ENCODE peak calls at places on chromosomes 2 and 18, in ten cellular contexts. P, V, E, M, Q, S, G, A, H and D are unnamed samples.

GRCh38 chr2:231379266-231380215 is 16.0 kb upstream of the B3GNT7 start:
- DNase-seq in M (no peak), P (no peak), H (no peak), G (no peak), S (no peak), E (peak; percentile 67), V (no peak), A (no peak), Q (peak; percentile 75), D (no peak)

GRCh38 chr2:10533811-10534321 is 85.7 kb upstream of the ODC1 start:
- DNase-seq in A (no peak), E (no peak), S (no peak), Q (no peak), G (no peak), P (no peak), V (no peak), H (no peak), M (no peak), D (no peak)

GRCh38 chr2:11505652-11506610 is 27.9 kb upstream of the GREB1 start:
- DNase-seq in A (no peak), H (no peak), V (no peak), G (no peak), S (peak; percentile 1), Q (no peak), P (no peak), M (no peak), E (peak; percentile 6), D (no peak)

GRCh38 chr2:234467289-234467688 is 29.6 kb downstream of the ARL4C start:
- DNase-seq in E (peak; percentile 85), P (no peak), Q (no peak), A (no peak), G (no peak), H (no peak), M (no peak), S (peak; percentile 72), V (no peak), D (no peak)

GRCh38 chr2:151765760-151766159 is 31.5 kb upstream of the NEB start:
- DNase-seq in Q (no peak), A (no peak), S (no peak), E (no peak), P (no peak), M (no peak), V (no peak), H (no peak), G (no peak), D (no peak)

GRCh38 chr2:43224571-43225092 is 1.8 kb downstream of the ZFP36L2 start:
- DNase-seq in A (peak; percentile 69), M (no peak), G (peak; percentile 73), H (no peak), E (peak; percentile 42), P (peak; percentile 19), S (no peak), V (no peak), Q (peak; percentile 70), D (no peak)

GRCh38 chr18:77052656-77053309 is 79.8 kb downstream of the MBP start:
- DNase-seq in M (no peak), V (no peak), G (no peak), H (no peak), S (no peak), E (no peak), A (no peak), Q (no peak), P (no peak), D (no peak)

GRCh38 chr18:36805105-36805504 is 23.7 kb downstream of the TPGS2 start:
- DNase-seq in H (no peak), S (no peak), A (no peak), M (no peak), V (no peak), G (no peak), Q (no peak), P (no peak), E (no peak), D (no peak)

GRCh38 chr2:1613731-1614354 is 130.5 kb downstream of the PXDN start:
- DNase-seq in E (peak; percentile 95), G (no peak), H (no peak), Q (no peak), S (peak; percentile 57), M (no peak), P (no peak), V (no peak), A (no peak), D (no peak)

GRCh38 chr2:12303181-12304030 is 413.3 kb upstream of the TRIB2 start:
- DNase-seq in S (peak; percentile 85), V (no peak), E (peak; percentile 91), P (no peak), Q (no peak), H (no peak), G (peak; percentile 19), M (no peak), A (peak; percentile 28), D (no peak)

GRCh38 chr2:43405829-43406228 is 179.4 kb upstream of the ZFP36L2 start:
- DNase-seq in H (no peak), P (no peak), Q (no peak), V (no peak), M (no peak), E (no peak), A (no peak), G (no peak), S (no peak), D (no peak)

GRCh38 chr2:10405441-10405840 is 42.7 kb downstream of the ODC1 start:
- DNase-seq in G (no peak), S (peak; percentile 23), P (no peak), A (no peak), M (no peak), E (peak; percentile 91), V (no peak), Q (peak; percentile 96), H (no peak), D (no peak)

GRCh38 chr18:75405341-75405740 is 22.2 kb downstream of the SMIM21 start:
- DNase-seq in P (no peak), A (no peak), H (no peak), Q (no peak), S (no peak), M (no peak), E (peak; percentile 13), G (no peak), V (no peak), D (no peak)

GRCh38 chr2:193141-193552 is 70.7 kb downstream of the SH3YL1 start:
- DNase-seq in Q (no peak), V (no peak), E (no peak), A (no peak), G (no peak), H (no peak), P (no peak), S (no peak), M (no peak), D (no peak)

GRCh38 chr2:217756375-217757107 is 246.3 kb downstream of the TNS1 start:
- DNase-seq in E (peak; percentile 52), G (peak; percentile 72), Q (peak; percentile 44), V (no peak), H (peak; percentile 72), A (peak; percentile 45), S (no peak), M (peak; percentile 2), P (peak; percentile 96), D (no peak)

GRCh38 chr2:191298306-191298705 is 53.1 kb downstream of the MYO1B start:
- DNase-seq in P (no peak), E (peak; percentile 82), Q (no peak), M (no peak), A (no peak), V (no peak), S (no peak), G (no peak), H (no peak), D (no peak)

GRCh38 chr2:205461678-205462665 is 220.3 kb upstream of the NRP2 start:
- DNase-seq in M (no peak), V (no peak), E (no peak), A (no peak), P (no peak), G (no peak), H (no peak), Q (no peak), S (no peak), D (no peak)

GRCh38 chr2:217650716-217651360 is 352.0 kb downstream of the TNS1 start:
- DNase-seq in G (peak; percentile 42), S (peak; percentile 8), V (peak; percentile 32), E (peak; percentile 78), Q (peak; percentile 76), M (peak; percentile 34), P (peak; percentile 44), H (peak; percentile 34), A (peak; percentile 2), D (peak; percentile 64)

GRCh38 chr2:137192366-137193315 is 427.3 kb downstream of the THSD7B start:
- DNase-seq in P (no peak), M (no peak), E (peak; percentile 87), G (no peak), V (no peak), H (no peak), S (no peak), A (no peak), Q (peak; percentile 13), D (no peak)